ENCODE peak calls at places on chromosomes 1 and 21, in six cellular contexts. G, Y, I, E, N and F are unnamed samples.
A peak's percentile ranks its signal among the peaks of the same experiment; 100 is the strongest.

GRCh38 chr1:234961468-234962339 is 166.9 kb downstream of the TOMM20 start:
- DNase-seq in G (peak; percentile 92), Y (no peak), I (peak; percentile 94), N (no peak), E (no peak), F (no peak)

GRCh38 chr1:240823357-240823756 is 211.4 kb upstream of the GREM2 start:
- DNase-seq in N (no peak), E (no peak), I (no peak), Y (peak; percentile 54), G (no peak), F (no peak)

GRCh38 chr1:210726621-210727020 is 397.9 kb downstream of the HHAT start:
- DNase-seq in G (no peak), N (no peak), Y (no peak), E (no peak), I (peak; percentile 0), F (peak; percentile 17)

GRCh38 chr1:63601463-63601862 is 8.3 kb downstream of the PGM1 start:
- DNase-seq in N (no peak), I (no peak), E (no peak), Y (no peak), G (no peak), F (no peak)

GRCh38 chr1:54546651-54547348 is 1.2 kb upstream of the ACOT11 start:
- DNase-seq in E (no peak), G (no peak), I (no peak), N (no peak), Y (no peak), F (peak; percentile 23)

GRCh38 chr1:201724760-201725105 is 104.2 kb upstream of the IPO9 start:
- DNase-seq in E (peak; percentile 35), I (no peak), N (no peak), G (no peak), Y (no peak), F (no peak)

GRCh38 chr21:18409579-18409978 is 6.0 kb upstream of the TMPRSS15 start:
- DNase-seq in Y (no peak), N (no peak), I (no peak), G (no peak), E (no peak), F (no peak)

GRCh38 chr1:93437976-93438605 is 9.8 kb upstream of the FNBP1L start:
- DNase-seq in N (no peak), I (peak; percentile 80), E (peak; percentile 72), Y (no peak), G (peak; percentile 16), F (peak; percentile 59)

GRCh38 chr1:52294580-52294979 is 71.4 kb downstream of the CC2D1B start:
- DNase-seq in G (no peak), N (no peak), I (no peak), E (no peak), Y (no peak), F (no peak)

GRCh38 chr1:64246294-64246917 is 43.0 kb downstream of the UBE2U start:
- DNase-seq in E (peak; percentile 77), N (no peak), I (peak; percentile 67), Y (no peak), G (no peak), F (peak; percentile 53)

GRCh38 chr1:199150764-199151163 is 511.9 kb downstream of the PTPRC start:
- DNase-seq in N (no peak), I (no peak), E (no peak), Y (no peak), G (no peak), F (no peak)

GRCh38 chr1:6100801-6101783 is 55.4 kb downstream of the KCNAB2 start:
- DNase-seq in N (no peak), G (no peak), E (no peak), I (no peak), Y (peak; percentile 21), F (no peak)

GRCh38 chr1:28926629-28927441 is 12.5 kb downstream of the EPB41 start:
- DNase-seq in I (peak; percentile 16), N (no peak), G (no peak), E (peak; percentile 7), Y (no peak), F (peak; percentile 87)

GRCh38 chr1:210254298-210254697 is 21.7 kb downstream of the SERTAD4 start:
- DNase-seq in E (no peak), Y (no peak), G (no peak), I (no peak), N (no peak), F (no peak)

GRCh38 chr21:34074283-34075098 is 1.1 kb downstream of the MRPS6 start:
- DNase-seq in I (peak; percentile 40), E (no peak), G (no peak), Y (no peak), N (no peak), F (peak; percentile 47)

GRCh38 chr1:215146252-215146975 is 63.9 kb downstream of the KCNK2 start:
- DNase-seq in G (no peak), E (peak; percentile 1), I (peak; percentile 68), N (peak; percentile 13), Y (no peak), F (peak; percentile 15)

GRCh38 chr1:156920233-156921052 is at the start of gene LRRC71:
- DNase-seq in G (peak; percentile 52), Y (peak; percentile 95), N (peak; percentile 79), E (peak; percentile 58), I (peak; percentile 82), F (peak; percentile 89)

GRCh38 chr1:20893931-20894330 is 106.8 kb upstream of the HP1BP3 start:
- DNase-seq in E (no peak), I (peak; percentile 42), G (no peak), Y (no peak), N (no peak), F (no peak)